ENCODE peak calls at places on chromosomes 1 and 21, in nine cellular contexts. E is spleen; D is tibial artery; R is A549; I is breast epithelium; T is heart left ventricle; C is CD4-positive, CD25-positive, alpha-beta regulatory T cell; U is vagina; J is pancreas. G is an unnamed sample. For H3K9me3, the result is how much of the 10 kb centered on the place peaks cover.

GRCh38 chr1:6358144-6358624 is 35.4 kb downstream of the ACOT7 start:
- DNase-seq in E (no peak), D (no peak), R (no peak), I (no peak), T (no peak), C (no peak), U (no peak), J (peak), G (no peak)

GRCh38 chr1:222892137-222892763 is 77.4 kb downstream of the DISP1 start:
- DNase-seq in E (no peak), D (no peak), R (no peak), I (no peak), T (no peak), C (no peak), U (no peak), J (no peak), G (no peak)

GRCh38 chr1:30681782-30682181 is 41.6 kb downstream of the MATN1 start:
- DNase-seq in E (no peak), D (peak), R (no peak), I (peak), T (no peak), C (no peak), U (no peak), J (no peak), G (no peak)

GRCh38 chr1:205492201-205492667 is 12.2 kb upstream of the CDK18 start:
- DNase-seq in E (no peak), D (no peak), R (no peak), I (no peak), T (no peak), C (no peak), U (no peak), J (no peak), G (no peak)

GRCh38 chr1:213852107-213852506 is 135.7 kb upstream of the PROX1 start:
- DNase-seq in E (no peak), D (no peak), R (no peak), I (no peak), T (no peak), C (no peak), U (no peak), J (no peak), G (no peak)

GRCh38 chr1:26772687-26773086 is 15.1 kb upstream of the PIGV start:
- DNase-seq in E (no peak), D (no peak), R (peak), I (no peak), T (no peak), C (no peak), U (no peak), J (no peak), G (no peak)

GRCh38 chr1:226975259-226975908 is 35.3 kb downstream of the COQ8A start:
- DNase-seq in E (no peak), D (no peak), R (no peak), I (no peak), T (no peak), C (no peak), U (no peak), J (peak), G (no peak)

GRCh38 chr1:174445817-174446216 is 1.9 kb upstream of the GPR52 start:
- DNase-seq in E (no peak), D (no peak), R (no peak), I (no peak), T (no peak), C (no peak), U (no peak), J (no peak), G (no peak)

GRCh38 chr1:211548321-211549091 is 30.5 kb downstream of the SLC30A1 start:
- DNase-seq in E (peak), D (no peak), R (no peak), I (no peak), T (no peak), C (no peak), U (no peak), J (no peak), G (no peak)

GRCh38 chr1:30649321-30649991 is 73.9 kb downstream of the MATN1 start:
- DNase-seq in E (no peak), D (no peak), R (no peak), I (no peak), T (no peak), C (no peak), U (no peak), J (no peak), G (no peak)

GRCh38 chr21:33061233-33061632 is 8.7 kb upstream of the OLIG1 start:
- DNase-seq in E (no peak), D (no peak), R (no peak), I (no peak), T (no peak), C (no peak), U (no peak), J (no peak), G (no peak)

GRCh38 chr1:168092566-168093355 is 44.0 kb downstream of the GPR161 start:
- DNase-seq in E (no peak), D (no peak), R (peak), I (no peak), T (no peak), C (no peak), U (peak), J (no peak), G (no peak)

GRCh38 chr1:32988665-32989064 is 24.1 kb upstream of the RNF19B start:
- DNase-seq in E (no peak), D (peak), R (no peak), I (no peak), T (no peak), C (no peak), U (no peak), J (no peak), G (no peak)

GRCh38 chr1:101178688-101179491 is 57.9 kb upstream of the S1PR1 start:
- DNase-seq in E (no peak), D (no peak), R (no peak), I (no peak), T (no peak), C (no peak), U (no peak), J (no peak), G (no peak)

GRCh38 chr1:110602466-110602865 is 3.7 kb downstream of the KCNA2 start:
- DNase-seq in E (no peak), D (no peak), R (no peak), I (no peak), T (no peak), C (no peak), U (no peak), J (no peak), G (no peak)

GRCh38 chr1:90579212-90579802 is 137.8 kb downstream of the BARHL2 start:
- DNase-seq in E (no peak), D (no peak), R (peak), I (no peak), T (no peak), C (no peak), U (no peak), J (no peak), G (no peak)

GRCh38 chr1:68600049-68600661 is 103.3 kb upstream of the DEPDC1 start:
- DNase-seq in E (no peak), D (no peak), R (peak), I (no peak), T (no peak), C (no peak), U (no peak), J (no peak), G (no peak)

GRCh38 chr1:38009088-38009840 is 3.3 kb upstream of the UTP11 start:
- DNase-seq in E (no peak), D (no peak), R (no peak), I (no peak), T (no peak), C (no peak), U (no peak), J (no peak), G (no peak)

GRCh38 chr1:67833595-67833926 is 294 bp upstream of the GNG12 start:
- DNase-seq in E (no peak), D (no peak), R (no peak), I (no peak), T (no peak), C (no peak), U (no peak), J (no peak), G (no peak)

DNA sequence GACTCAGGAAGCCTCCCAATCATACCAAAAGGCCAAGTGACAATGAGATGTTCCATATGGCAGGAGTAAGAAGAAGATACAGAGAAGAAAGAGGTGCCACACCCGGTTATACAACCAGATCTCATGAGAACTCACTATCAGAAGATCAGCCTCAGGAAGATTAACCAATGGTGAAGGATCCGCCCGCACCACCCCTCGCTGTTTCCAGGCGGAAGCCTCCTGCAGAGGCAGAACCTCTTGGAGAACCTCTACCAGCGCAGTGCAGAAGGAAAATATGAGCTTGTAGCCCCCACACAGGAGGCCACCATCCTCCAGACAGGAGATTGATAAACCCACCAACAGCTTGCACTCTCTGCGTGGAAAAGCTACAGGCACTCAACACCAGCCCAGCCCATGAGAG is 245.1 kb downstream of the POTED start:
- DNase-seq in E (no peak), D (no peak), R (no peak), I (no peak), T (no peak), C (no peak), U (no peak), J (no peak), G (no peak)
- H3K9me3 ChIP-seq in E (under half), D (under half), R (under half), I (under half), T (under half), C (under half), U (under half), J (under half), G (under half)

DNA sequence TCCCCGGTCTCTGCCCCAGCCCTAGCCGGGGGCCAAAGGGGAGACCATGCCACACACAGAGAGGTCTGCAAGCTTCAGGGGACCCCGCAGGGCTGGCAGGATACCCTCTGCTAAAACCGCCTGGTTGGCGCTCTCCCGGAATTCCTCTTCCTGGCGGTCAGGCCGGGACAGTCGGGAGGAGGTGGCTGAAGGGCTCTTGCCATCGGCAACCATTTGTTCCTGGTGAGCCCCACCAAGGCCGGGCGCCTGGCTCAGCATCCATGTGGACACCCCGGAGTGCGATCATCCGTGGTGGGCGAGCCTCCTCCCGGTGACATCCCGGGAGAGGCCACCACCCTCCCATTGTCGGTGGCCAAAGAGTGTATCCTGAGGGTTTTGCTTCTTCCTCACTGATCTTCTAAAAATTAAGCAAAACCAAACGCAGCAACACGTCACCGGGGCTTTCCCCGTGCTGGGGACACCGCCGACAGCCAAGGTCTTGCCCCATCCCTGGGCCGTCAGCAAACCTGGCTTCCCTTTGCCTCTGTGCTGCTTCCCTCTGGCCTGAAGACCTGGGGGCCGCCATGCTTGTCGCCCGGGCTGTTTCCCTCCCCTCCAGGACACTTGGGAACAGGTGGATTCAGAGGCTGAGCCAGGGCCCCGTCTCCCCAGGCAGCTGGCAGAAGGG is 59.1 kb upstream of the TTC34 start:
- DNase-seq in E (peak), D (no peak), R (no peak), I (no peak), T (no peak), C (no peak), U (no peak), J (peak), G (peak)
- H3K9me3 ChIP-seq in E (under half), D (under half), R (under half), I (under half), T (under half), C (under half), U (under half), J (under half), G (under half)

GRCh38 chr21:40548134-40548533 is 298.8 kb downstream of the DSCAM start:
- DNase-seq in E (no peak), D (no peak), R (no peak), I (no peak), T (no peak), C (no peak), U (no peak), J (no peak), G (no peak)
- H3K9me3 ChIP-seq in E (under half), D (under half), R (under half), I (under half), T (under half), C (under half), U (under half), J (under half), G (under half)

GRCh38 chr21:8993284-8993942 is 1528.0 kb upstream of the TPTE start:
- DNase-seq in E (no peak), D (no peak), R (peak), I (no peak), T (no peak), C (no peak), U (no peak), J (no peak), G (no peak)
- H3K9me3 ChIP-seq in E (under half), D (under half), R (under half), I (under half), T (under half), C (under half), U (under half), J (under half), G (under half)

GRCh38 chr1:12301518-12302237 is 71.8 kb downstream of the VPS13D start:
- DNase-seq in E (no peak), D (no peak), R (no peak), I (no peak), T (no peak), C (no peak), U (no peak), J (no peak), G (no peak)
- H3K9me3 ChIP-seq in E (under half), D (under half), R (under half), I (under half), T (under half), C (under half), U (under half), J (under half), G (under half)

G was measured in T-helper 17 cell.